ENCODE peak calls at places on chromosome 9, in seven cellular contexts. S is heart right ventricle, X is WTC11, N is brain microvascular endothelial cell, L is cerebellum, H is NCI-H510A treated with DMSO at 0.1 percent for 48 hours, K is neural crest cell. G is an unnamed sample.

GRCh38 chr9:78325343-78325742 is 28.4 kb downstream of the PSAT1 start:
- DNase-seq in S (no peak), X (no peak), N (peak; percentile 11), L (no peak), H (no peak), K (peak; percentile 9), G (no peak)

GRCh38 chr9:135504262-135505229 is 4.1 kb downstream of the MRPS2 start:
- DNase-seq in S (peak; percentile 57), X (peak; percentile 70), N (peak; percentile 57), L (peak; percentile 59), H (peak; percentile 41), K (peak; percentile 66), G (no peak)

GRCh38 chr9:124321935-124322334 is 64.2 kb downstream of the NEK6 start:
- DNase-seq in S (no peak), X (no peak), N (no peak), L (no peak), H (no peak), K (no peak), G (no peak)

GRCh38 chr9:118651511-118651910 is 717.7 kb downstream of the BRINP1 start:
- DNase-seq in S (no peak), X (no peak), N (no peak), L (no peak), H (no peak), K (no peak), G (no peak)

GRCh38 chr9:87342743-87343142 is 154.9 kb upstream of the DAPK1 start:
- DNase-seq in S (peak; percentile 30), X (no peak), N (no peak), L (no peak), H (no peak), K (no peak), G (no peak)

GRCh38 chr9:127943746-127944145 is 6.1 kb upstream of the DPM2 start:
- DNase-seq in S (peak; percentile 86), X (peak; percentile 96), N (peak; percentile 62), L (peak; percentile 77), H (peak; percentile 79), K (peak; percentile 79), G (peak; percentile 77)

GRCh38 chr9:6910032-6910431 is 152.3 kb downstream of the KDM4C start:
- DNase-seq in S (no peak), X (no peak), N (no peak), L (no peak), H (no peak), K (no peak), G (no peak)

GRCh38 chr9:14153310-14153720 is 160.6 kb downstream of the NFIB start:
- DNase-seq in S (no peak), X (no peak), N (no peak), L (no peak), H (peak; percentile 43), K (no peak), G (no peak)

GRCh38 chr9:131043097-131043496 is 34.1 kb downstream of the LAMC3 start:
- DNase-seq in S (no peak), X (no peak), N (no peak), L (no peak), H (no peak), K (no peak), G (no peak)

GRCh38 chr9:107229146-107229545 is 53.9 kb upstream of the RAD23B start:
- DNase-seq in S (no peak), X (no peak), N (no peak), L (no peak), H (no peak), K (no peak), G (no peak)

GRCh38 chr9:89395931-89396710 is 77.8 kb downstream of the SECISBP2 start:
- DNase-seq in S (no peak), X (no peak), N (no peak), L (no peak), H (no peak), K (no peak), G (no peak)

GRCh38 chr9:121735792-121736130 is 84.3 kb downstream of the DAB2IP start:
- DNase-seq in S (no peak), X (no peak), N (no peak), L (no peak), H (no peak), K (no peak), G (no peak)

GRCh38 chr9:72199253-72199652 is 50.0 kb downstream of the GDA start:
- DNase-seq in S (no peak), X (no peak), N (no peak), L (no peak), H (no peak), K (no peak), G (no peak)

G was measured in left lobe of liver.